ENCODE peak calls at places on chromosomes 13 and 19, in eight cellular contexts. B is activated CD4-positive, alpha-beta T cell treated with anti-CD3 and anti-CD28 coated beads for 24 hours; X is stimulated activated naive B cell treated with anti-CD40 and anti-IgM and Interleukin-4, amounts not matched to agents 10 μg/mL and 1 μg/mL and 100 μg/mL, for 72 hours; S is hippocampal formation; O is NCI-H2029; R is T follicular helper cell; Q is heart right ventricle; Y is psoas muscle. M is an unnamed sample.

GRCh38 chr19:53659292-53659691 is 27.5 kb downstream of the DPRX start:
- DNase-seq in X (no peak), Y (no peak), O (no peak), R (no peak), S (peak; percentile 38), B (no peak), Q (no peak), M (no peak)

GRCh38 chr19:54616840-54617560 is 13.3 kb upstream of the LILRB1 start:
- DNase-seq in Y (no peak), Q (no peak), S (no peak), O (no peak), R (no peak), X (peak; percentile 71), B (no peak), M (no peak)

GRCh38 chr13:75636339-75637095 is 387 bp downstream of the LMO7 start:
- DNase-seq in O (no peak), Q (peak; percentile 15), Y (peak; percentile 25), X (peak; percentile 32), B (no peak), S (no peak), R (peak; percentile 7), M (no peak)

GRCh38 chr19:49165865-49166301 is 8.3 kb downstream of the TRPM4 start:
- DNase-seq in X (no peak), Y (no peak), B (no peak), Q (no peak), R (no peak), O (no peak), S (no peak), M (no peak)

GRCh38 chr19:45809643-45810159 is 5.4 kb downstream of the RSPH6A start:
- DNase-seq in R (no peak), X (no peak), S (no peak), Q (no peak), B (no peak), Y (no peak), O (peak; percentile 69), M (no peak)

GRCh38 chr13:47499358-47500150 is 501.5 kb downstream of the SUCLA2 start:
- DNase-seq in S (no peak), Y (no peak), Q (no peak), X (no peak), B (no peak), R (no peak), O (no peak), M (no peak)

GRCh38 chr19:58585442-58586130 is 12.5 kb upstream of the MZF1 start:
- DNase-seq in X (no peak), O (no peak), B (no peak), Q (no peak), S (no peak), R (no peak), Y (no peak), M (no peak)

GRCh38 chr19:41352609-41353465 is 885 bp downstream of the TGFB1 start:
- DNase-seq in Y (peak; percentile 55), R (peak; percentile 65), Q (peak; percentile 74), B (peak; percentile 68), S (peak; percentile 19), O (no peak), X (peak; percentile 77), M (no peak)